ENCODE peak calls at places on chromosomes 6 and 20, in ten cellular contexts. One of them, this sample, is unnamed.

GRCh38 chr20:62950741-62951140 is 1.8 kb upstream of the SLC17A9 start:
- DNase-seq in activated CD8-positive, alpha-beta memory T cell treated with anti-CD3 and anti-CD28 coated beads, Interleukin-2, amount 50 U/mL, for 4 hours: no peak
- DNase-seq in AG10803: no peak
- DNase-seq in H4: no peak
- DNase-seq in NCI-H2107: no peak
- DNase-seq in cerebellar cortex: no peak
- DNase-seq in CD8-positive, alpha-beta T cell: no peak
- DNase-seq in activated CD4-positive, CD25-positive, alpha-beta regulatory T cell treated with anti-CD3 and anti-CD28 coated beads, Interleukin-2, amount 50 U/mL, for 16 hours: no peak
- DNase-seq in dermis blood vessel endothelial cell: no peak
- DNase-seq in brain microvascular endothelial cell: no peak
- DNase-seq in this sample: no peak

GRCh38 chr20:13325033-13325432 is 104.0 kb downstream of the ISM1 start:
- DNase-seq in activated CD8-positive, alpha-beta memory T cell treated with anti-CD3 and anti-CD28 coated beads, Interleukin-2, amount 50 U/mL, for 4 hours: no peak
- DNase-seq in AG10803: peak; percentile 38
- DNase-seq in H4: peak; percentile 53
- DNase-seq in NCI-H2107: no peak
- DNase-seq in cerebellar cortex: peak; percentile 14
- DNase-seq in CD8-positive, alpha-beta T cell: no peak
- DNase-seq in activated CD4-positive, CD25-positive, alpha-beta regulatory T cell treated with anti-CD3 and anti-CD28 coated beads, Interleukin-2, amount 50 U/mL, for 16 hours: no peak
- DNase-seq in dermis blood vessel endothelial cell: peak; percentile 53
- DNase-seq in brain microvascular endothelial cell: peak; percentile 44
- DNase-seq in this sample: no peak

GRCh38 chr20:36542019-36542488 is 735 bp downstream of the MYL9 start:
- DNase-seq in activated CD8-positive, alpha-beta memory T cell treated with anti-CD3 and anti-CD28 coated beads, Interleukin-2, amount 50 U/mL, for 4 hours: no peak
- DNase-seq in AG10803: peak; percentile 67
- DNase-seq in H4: no peak
- DNase-seq in NCI-H2107: no peak
- DNase-seq in cerebellar cortex: no peak
- DNase-seq in CD8-positive, alpha-beta T cell: no peak
- DNase-seq in activated CD4-positive, CD25-positive, alpha-beta regulatory T cell treated with anti-CD3 and anti-CD28 coated beads, Interleukin-2, amount 50 U/mL, for 16 hours: no peak
- DNase-seq in dermis blood vessel endothelial cell: peak; percentile 60
- DNase-seq in brain microvascular endothelial cell: peak; percentile 56
- DNase-seq in this sample: no peak

GRCh38 chr6:149855040-149855654 is 9.0 kb downstream of the LRP11 start:
- DNase-seq in activated CD8-positive, alpha-beta memory T cell treated with anti-CD3 and anti-CD28 coated beads, Interleukin-2, amount 50 U/mL, for 4 hours: no peak
- DNase-seq in AG10803: peak; percentile 82
- DNase-seq in H4: peak; percentile 75
- DNase-seq in NCI-H2107: no peak
- DNase-seq in cerebellar cortex: no peak
- DNase-seq in CD8-positive, alpha-beta T cell: no peak
- DNase-seq in activated CD4-positive, CD25-positive, alpha-beta regulatory T cell treated with anti-CD3 and anti-CD28 coated beads, Interleukin-2, amount 50 U/mL, for 16 hours: no peak
- DNase-seq in dermis blood vessel endothelial cell: peak; percentile 80
- DNase-seq in brain microvascular endothelial cell: peak; percentile 92
- DNase-seq in this sample: no peak

GRCh38 chr6:165826487-165827189 is 163.6 kb upstream of the PDE10A start:
- DNase-seq in activated CD8-positive, alpha-beta memory T cell treated with anti-CD3 and anti-CD28 coated beads, Interleukin-2, amount 50 U/mL, for 4 hours: no peak
- DNase-seq in AG10803: no peak
- DNase-seq in H4: no peak
- DNase-seq in NCI-H2107: no peak
- DNase-seq in cerebellar cortex: no peak
- DNase-seq in CD8-positive, alpha-beta T cell: no peak
- DNase-seq in activated CD4-positive, CD25-positive, alpha-beta regulatory T cell treated with anti-CD3 and anti-CD28 coated beads, Interleukin-2, amount 50 U/mL, for 16 hours: no peak
- DNase-seq in dermis blood vessel endothelial cell: no peak
- DNase-seq in brain microvascular endothelial cell: no peak
- DNase-seq in this sample: no peak

GRCh38 chr6:162467679-162468078 is 259.9 kb downstream of the PRKN start:
- DNase-seq in activated CD8-positive, alpha-beta memory T cell treated with anti-CD3 and anti-CD28 coated beads, Interleukin-2, amount 50 U/mL, for 4 hours: no peak
- DNase-seq in AG10803: no peak
- DNase-seq in H4: no peak
- DNase-seq in NCI-H2107: no peak
- DNase-seq in cerebellar cortex: no peak
- DNase-seq in CD8-positive, alpha-beta T cell: no peak
- DNase-seq in activated CD4-positive, CD25-positive, alpha-beta regulatory T cell treated with anti-CD3 and anti-CD28 coated beads, Interleukin-2, amount 50 U/mL, for 16 hours: no peak
- DNase-seq in dermis blood vessel endothelial cell: no peak
- DNase-seq in brain microvascular endothelial cell: no peak
- DNase-seq in this sample: no peak

GRCh38 chr6:81387163-81387562 is 365.3 kb downstream of the TENT5A start:
- DNase-seq in activated CD8-positive, alpha-beta memory T cell treated with anti-CD3 and anti-CD28 coated beads, Interleukin-2, amount 50 U/mL, for 4 hours: no peak
- DNase-seq in AG10803: no peak
- DNase-seq in H4: no peak
- DNase-seq in NCI-H2107: no peak
- DNase-seq in cerebellar cortex: no peak
- DNase-seq in CD8-positive, alpha-beta T cell: no peak
- DNase-seq in activated CD4-positive, CD25-positive, alpha-beta regulatory T cell treated with anti-CD3 and anti-CD28 coated beads, Interleukin-2, amount 50 U/mL, for 16 hours: no peak
- DNase-seq in dermis blood vessel endothelial cell: no peak
- DNase-seq in brain microvascular endothelial cell: no peak
- DNase-seq in this sample: no peak

GRCh38 chr6:69696273-69696672 is 100.5 kb downstream of the LMBRD1 start:
- DNase-seq in activated CD8-positive, alpha-beta memory T cell treated with anti-CD3 and anti-CD28 coated beads, Interleukin-2, amount 50 U/mL, for 4 hours: no peak
- DNase-seq in AG10803: no peak
- DNase-seq in H4: no peak
- DNase-seq in NCI-H2107: no peak
- DNase-seq in cerebellar cortex: no peak
- DNase-seq in CD8-positive, alpha-beta T cell: no peak
- DNase-seq in activated CD4-positive, CD25-positive, alpha-beta regulatory T cell treated with anti-CD3 and anti-CD28 coated beads, Interleukin-2, amount 50 U/mL, for 16 hours: no peak
- DNase-seq in dermis blood vessel endothelial cell: no peak
- DNase-seq in brain microvascular endothelial cell: no peak
- DNase-seq in this sample: no peak

GRCh38 chr20:49281059-49281912 is 3.4 kb upstream of the ZNFX1 start:
- DNase-seq in activated CD8-positive, alpha-beta memory T cell treated with anti-CD3 and anti-CD28 coated beads, Interleukin-2, amount 50 U/mL, for 4 hours: no peak
- DNase-seq in AG10803: no peak
- DNase-seq in H4: peak; percentile 75
- DNase-seq in NCI-H2107: no peak
- DNase-seq in cerebellar cortex: no peak
- DNase-seq in CD8-positive, alpha-beta T cell: no peak
- DNase-seq in activated CD4-positive, CD25-positive, alpha-beta regulatory T cell treated with anti-CD3 and anti-CD28 coated beads, Interleukin-2, amount 50 U/mL, for 16 hours: no peak
- DNase-seq in dermis blood vessel endothelial cell: peak; percentile 91
- DNase-seq in brain microvascular endothelial cell: peak; percentile 38
- DNase-seq in this sample: no peak

GRCh38 chr20:58463231-58463630 is 52.0 kb downstream of the APCDD1L start:
- DNase-seq in activated CD8-positive, alpha-beta memory T cell treated with anti-CD3 and anti-CD28 coated beads, Interleukin-2, amount 50 U/mL, for 4 hours: no peak
- DNase-seq in AG10803: no peak
- DNase-seq in H4: no peak
- DNase-seq in NCI-H2107: no peak
- DNase-seq in cerebellar cortex: no peak
- DNase-seq in CD8-positive, alpha-beta T cell: no peak
- DNase-seq in activated CD4-positive, CD25-positive, alpha-beta regulatory T cell treated with anti-CD3 and anti-CD28 coated beads, Interleukin-2, amount 50 U/mL, for 16 hours: no peak
- DNase-seq in dermis blood vessel endothelial cell: no peak
- DNase-seq in brain microvascular endothelial cell: no peak
- DNase-seq in this sample: no peak

GRCh38 chr20:14902432-14903089 is 565.1 kb upstream of the FLRT3 start:
- DNase-seq in activated CD8-positive, alpha-beta memory T cell treated with anti-CD3 and anti-CD28 coated beads, Interleukin-2, amount 50 U/mL, for 4 hours: no peak
- DNase-seq in AG10803: no peak
- DNase-seq in H4: no peak
- DNase-seq in NCI-H2107: no peak
- DNase-seq in cerebellar cortex: no peak
- DNase-seq in CD8-positive, alpha-beta T cell: no peak
- DNase-seq in activated CD4-positive, CD25-positive, alpha-beta regulatory T cell treated with anti-CD3 and anti-CD28 coated beads, Interleukin-2, amount 50 U/mL, for 16 hours: no peak
- DNase-seq in dermis blood vessel endothelial cell: no peak
- DNase-seq in brain microvascular endothelial cell: no peak
- DNase-seq in this sample: no peak

GRCh38 chr6:112163295-112164257 is 76.2 kb downstream of the FAM229B start:
- DNase-seq in activated CD8-positive, alpha-beta memory T cell treated with anti-CD3 and anti-CD28 coated beads, Interleukin-2, amount 50 U/mL, for 4 hours: peak; percentile 78
- DNase-seq in AG10803: peak; percentile 26
- DNase-seq in H4: peak; percentile 12
- DNase-seq in NCI-H2107: peak; percentile 49
- DNase-seq in cerebellar cortex: peak; percentile 55
- DNase-seq in CD8-positive, alpha-beta T cell: peak; percentile 60
- DNase-seq in activated CD4-positive, CD25-positive, alpha-beta regulatory T cell treated with anti-CD3 and anti-CD28 coated beads, Interleukin-2, amount 50 U/mL, for 16 hours: peak; percentile 54
- DNase-seq in dermis blood vessel endothelial cell: peak; percentile 49
- DNase-seq in brain microvascular endothelial cell: peak; percentile 35
- DNase-seq in this sample: peak; percentile 51

GRCh38 chr6:83603560-83603959 is 91.2 kb downstream of the PRSS35 start:
- DNase-seq in activated CD8-positive, alpha-beta memory T cell treated with anti-CD3 and anti-CD28 coated beads, Interleukin-2, amount 50 U/mL, for 4 hours: no peak
- DNase-seq in AG10803: no peak
- DNase-seq in H4: no peak
- DNase-seq in NCI-H2107: no peak
- DNase-seq in cerebellar cortex: peak; percentile 51
- DNase-seq in CD8-positive, alpha-beta T cell: no peak
- DNase-seq in activated CD4-positive, CD25-positive, alpha-beta regulatory T cell treated with anti-CD3 and anti-CD28 coated beads, Interleukin-2, amount 50 U/mL, for 16 hours: no peak
- DNase-seq in dermis blood vessel endothelial cell: no peak
- DNase-seq in brain microvascular endothelial cell: no peak
- DNase-seq in this sample: no peak

GRCh38 chr20:51910202-51911050 is 108.1 kb upstream of the SALL4 start:
- DNase-seq in activated CD8-positive, alpha-beta memory T cell treated with anti-CD3 and anti-CD28 coated beads, Interleukin-2, amount 50 U/mL, for 4 hours: no peak
- DNase-seq in AG10803: peak; percentile 20
- DNase-seq in H4: no peak
- DNase-seq in NCI-H2107: no peak
- DNase-seq in cerebellar cortex: peak; percentile 75
- DNase-seq in CD8-positive, alpha-beta T cell: no peak
- DNase-seq in activated CD4-positive, CD25-positive, alpha-beta regulatory T cell treated with anti-CD3 and anti-CD28 coated beads, Interleukin-2, amount 50 U/mL, for 16 hours: no peak
- DNase-seq in dermis blood vessel endothelial cell: no peak
- DNase-seq in brain microvascular endothelial cell: peak; percentile 18
- DNase-seq in this sample: no peak

GRCh38 chr20:57650756-57651483 is 30.7 kb upstream of the ZBP1 start:
- DNase-seq in activated CD8-positive, alpha-beta memory T cell treated with anti-CD3 and anti-CD28 coated beads, Interleukin-2, amount 50 U/mL, for 4 hours: peak; percentile 10
- DNase-seq in AG10803: no peak
- DNase-seq in H4: no peak
- DNase-seq in NCI-H2107: no peak
- DNase-seq in cerebellar cortex: no peak
- DNase-seq in CD8-positive, alpha-beta T cell: no peak
- DNase-seq in activated CD4-positive, CD25-positive, alpha-beta regulatory T cell treated with anti-CD3 and anti-CD28 coated beads, Interleukin-2, amount 50 U/mL, for 16 hours: no peak
- DNase-seq in dermis blood vessel endothelial cell: no peak
- DNase-seq in brain microvascular endothelial cell: no peak
- DNase-seq in this sample: no peak

GRCh38 chr6:6455272-6455671 is 133.2 kb upstream of the LY86 start:
- DNase-seq in activated CD8-positive, alpha-beta memory T cell treated with anti-CD3 and anti-CD28 coated beads, Interleukin-2, amount 50 U/mL, for 4 hours: no peak
- DNase-seq in AG10803: no peak
- DNase-seq in H4: no peak
- DNase-seq in NCI-H2107: no peak
- DNase-seq in cerebellar cortex: no peak
- DNase-seq in CD8-positive, alpha-beta T cell: no peak
- DNase-seq in activated CD4-positive, CD25-positive, alpha-beta regulatory T cell treated with anti-CD3 and anti-CD28 coated beads, Interleukin-2, amount 50 U/mL, for 16 hours: no peak
- DNase-seq in dermis blood vessel endothelial cell: no peak
- DNase-seq in brain microvascular endothelial cell: no peak
- DNase-seq in this sample: no peak

GRCh38 chr6:105981002-105981887 is 104.9 kb upstream of the PRDM1 start:
- DNase-seq in activated CD8-positive, alpha-beta memory T cell treated with anti-CD3 and anti-CD28 coated beads, Interleukin-2, amount 50 U/mL, for 4 hours: peak; percentile 39
- DNase-seq in AG10803: no peak
- DNase-seq in H4: no peak
- DNase-seq in NCI-H2107: no peak
- DNase-seq in cerebellar cortex: no peak
- DNase-seq in CD8-positive, alpha-beta T cell: no peak
- DNase-seq in activated CD4-positive, CD25-positive, alpha-beta regulatory T cell treated with anti-CD3 and anti-CD28 coated beads, Interleukin-2, amount 50 U/mL, for 16 hours: no peak
- DNase-seq in dermis blood vessel endothelial cell: peak; percentile 10
- DNase-seq in brain microvascular endothelial cell: no peak
- DNase-seq in this sample: no peak

GRCh38 chr6:163572612-163573011 is 158.1 kb downstream of the QKI start:
- DNase-seq in activated CD8-positive, alpha-beta memory T cell treated with anti-CD3 and anti-CD28 coated beads, Interleukin-2, amount 50 U/mL, for 4 hours: no peak
- DNase-seq in AG10803: no peak
- DNase-seq in H4: peak; percentile 50
- DNase-seq in NCI-H2107: no peak
- DNase-seq in cerebellar cortex: no peak
- DNase-seq in CD8-positive, alpha-beta T cell: no peak
- DNase-seq in activated CD4-positive, CD25-positive, alpha-beta regulatory T cell treated with anti-CD3 and anti-CD28 coated beads, Interleukin-2, amount 50 U/mL, for 16 hours: no peak
- DNase-seq in dermis blood vessel endothelial cell: peak; percentile 65
- DNase-seq in brain microvascular endothelial cell: no peak
- DNase-seq in this sample: no peak

GRCh38 chr6:10591411-10592160 is 70.4 kb downstream of the GCNT2 start:
- DNase-seq in activated CD8-positive, alpha-beta memory T cell treated with anti-CD3 and anti-CD28 coated beads, Interleukin-2, amount 50 U/mL, for 4 hours: no peak
- DNase-seq in AG10803: no peak
- DNase-seq in H4: no peak
- DNase-seq in NCI-H2107: no peak
- DNase-seq in cerebellar cortex: no peak
- DNase-seq in CD8-positive, alpha-beta T cell: no peak
- DNase-seq in activated CD4-positive, CD25-positive, alpha-beta regulatory T cell treated with anti-CD3 and anti-CD28 coated beads, Interleukin-2, amount 50 U/mL, for 16 hours: no peak
- DNase-seq in dermis blood vessel endothelial cell: no peak
- DNase-seq in brain microvascular endothelial cell: no peak
- DNase-seq in this sample: no peak

GRCh38 chr6:128731249-128732165 is 151.4 kb upstream of the LAMA2 start:
- DNase-seq in activated CD8-positive, alpha-beta memory T cell treated with anti-CD3 and anti-CD28 coated beads, Interleukin-2, amount 50 U/mL, for 4 hours: no peak
- DNase-seq in AG10803: peak; percentile 65
- DNase-seq in H4: peak; percentile 21
- DNase-seq in NCI-H2107: peak; percentile 22
- DNase-seq in cerebellar cortex: peak; percentile 19
- DNase-seq in CD8-positive, alpha-beta T cell: no peak
- DNase-seq in activated CD4-positive, CD25-positive, alpha-beta regulatory T cell treated with anti-CD3 and anti-CD28 coated beads, Interleukin-2, amount 50 U/mL, for 16 hours: no peak
- DNase-seq in dermis blood vessel endothelial cell: peak; percentile 80
- DNase-seq in brain microvascular endothelial cell: peak; percentile 63
- DNase-seq in this sample: peak; percentile 86